ENCODE peak calls at places on chromosomes 7 and 10, in six cellular contexts. X is heart left ventricle, Z is endothelial cell, U is SW480, S is NCI-H1417, G is fibroblast of the aortic adventitia. Q is an unnamed sample.

GRCh38 chr10:78964274-78964951 is 104.4 kb upstream of the ZMIZ1 start:
- DNase-seq in Z (no peak), G (no peak), U (peak), S (no peak), X (peak), Q (no peak)

GRCh38 chr7:105673367-105674188 is 92.3 kb upstream of the EFCAB10 start:
- DNase-seq in G (no peak), Z (no peak), U (no peak), S (peak), X (no peak), Q (no peak)

GRCh38 chr7:29593458-29593857 is 29.8 kb downstream of the PRR15 start:
- DNase-seq in G (no peak), S (no peak), X (no peak), Z (no peak), U (no peak), Q (no peak)

GRCh38 chr10:49324711-49325110 is 25.7 kb downstream of the C10orf71 start:
- DNase-seq in G (no peak), X (no peak), Z (peak), S (peak), U (peak), Q (no peak)

GRCh38 chr10:74103560-74104248 is 46.9 kb downstream of the AP3M1 start:
- DNase-seq in U (peak), S (peak), Z (no peak), G (peak), X (no peak), Q (peak)

GRCh38 chr7:111224354-111225231 is 133.7 kb downstream of the LRRN3 start:
- DNase-seq in G (peak), X (no peak), Z (no peak), U (no peak), S (no peak), Q (no peak)

GRCh38 chr10:131049051-131049450 is 262.5 kb downstream of the TCERG1L start:
- DNase-seq in G (no peak), X (no peak), U (no peak), S (peak), Z (no peak), Q (no peak)

GRCh38 chr7:137109966-137110930 is 233.3 kb downstream of the PTN start:
- DNase-seq in U (no peak), S (no peak), X (no peak), G (peak), Z (no peak), Q (peak)

GRCh38 chr10:66564341-66564740 is 361.5 kb upstream of the LRRTM3 start:
- DNase-seq in S (no peak), Z (no peak), U (no peak), X (no peak), G (no peak), Q (no peak)

GRCh38 chr10:70969188-70969587 is 80.8 kb upstream of the PCBD1 start:
- DNase-seq in S (no peak), X (no peak), Z (no peak), G (no peak), U (no peak), Q (no peak)

GRCh38 chr10:62637249-62638061 is 167.1 kb upstream of the ADO start:
- DNase-seq in S (no peak), U (no peak), G (peak), X (no peak), Z (no peak), Q (peak)

GRCh38 chr7:117171106-117171505 is 151.8 kb downstream of the WNT2 start:
- DNase-seq in S (no peak), X (no peak), Z (no peak), U (no peak), G (no peak), Q (no peak)

GRCh38 chr10:131961047-131961776 is 20.5 kb downstream of the BNIP3 start:
- DNase-seq in G (no peak), X (no peak), U (no peak), Z (no peak), S (no peak), Q (no peak)

GRCh38 chr7:1668486-1668931 is 1.6 kb upstream of the ELFN1 start:
- DNase-seq in X (peak), G (no peak), Z (no peak), S (peak), U (peak), Q (peak)

GRCh38 chr10:46031648-46032532 is 1.5 kb upstream of the NCOA4 start:
- DNase-seq in S (no peak), U (no peak), Z (no peak), G (peak), X (no peak), Q (no peak)

GRCh38 chr7:40239755-40240303 is 105.0 kb downstream of the SUGCT start:
- DNase-seq in Z (no peak), U (no peak), G (no peak), S (no peak), X (no peak), Q (no peak)

GRCh38 chr7:73851410-73852338 is 9.3 kb upstream of the TMEM270 start:
- DNase-seq in U (peak), S (no peak), G (peak), Z (no peak), X (no peak), Q (peak)

GRCh38 chr7:20561466-20561865 is 54.0 kb upstream of the ABCB5 start:
- DNase-seq in G (peak), S (no peak), U (no peak), Z (no peak), X (no peak), Q (no peak)

GRCh38 chr10:110410329-110411046 is 87.2 kb upstream of the DUSP5 start:
- DNase-seq in G (peak), X (no peak), U (peak), Z (no peak), S (no peak), Q (peak)

GRCh38 chr10:34313353-34313752 is 501.7 kb downstream of the PARD3 start:
- DNase-seq in U (no peak), G (no peak), S (no peak), X (no peak), Z (no peak), Q (no peak)

GRCh38 chr7:19030280-19030679 is 87.2 kb downstream of the TWIST1 start:
- DNase-seq in U (no peak), G (peak), X (no peak), S (no peak), Z (no peak), Q (peak)

GRCh38 chr7:30068117-30068516 is 39.9 kb downstream of the PLEKHA8 start:
- DNase-seq in U (no peak), G (peak), X (no peak), S (peak), Z (no peak), Q (peak)

GRCh38 chr10:17006631-17007161 is 122.9 kb downstream of the CUBN start:
- DNase-seq in Z (no peak), S (no peak), G (no peak), X (no peak), U (no peak), Q (peak)

GRCh38 chr10:115772606-115773005 is 500.4 kb downstream of the GFRA1 start:
- DNase-seq in S (no peak), X (no peak), U (no peak), G (peak), Z (no peak), Q (peak)

GRCh38 chr10:122298598-122299301 is 27.7 kb downstream of the BTBD16 start:
- DNase-seq in G (peak), Z (peak), S (peak), X (peak), U (peak), Q (peak)

Q was measured in fibroblast of lung.